ENCODE peak calls at places on chromosomes 11 and 22, in four cellular contexts. G is CD4-positive, alpha-beta T cell; Y is lower lobe of right lung; W is choroid plexus epithelial cell. E is an unnamed sample.

GRCh38 chr22:47276219-47276843 is 513.9 kb downstream of the TBC1D22A start:
- DNase-seq in G (no peak), Y (no peak), W (peak), E (no peak)

GRCh38 chr11:125956371-125956770 is 10.5 kb downstream of the VSIG10L2 start:
- DNase-seq in G (no peak), Y (no peak), W (peak), E (no peak)

GRCh38 chr22:26610072-26610958 is 7.5 kb downstream of the CRYBB1 start:
- DNase-seq in G (peak), Y (no peak), W (peak), E (peak)

GRCh38 chr11:18132341-18132740 is at the start of gene MRGPRX3:
- DNase-seq in G (no peak), Y (no peak), W (peak), E (no peak)

GRCh38 chr22:26053737-26054316 is 115.4 kb upstream of the SEZ6L start:
- DNase-seq in G (no peak), Y (no peak), W (no peak), E (no peak)

GRCh38 chr22:30459206-30460052 is 12.4 kb downstream of the SEC14L3 start:
- DNase-seq in G (no peak), Y (no peak), W (peak), E (no peak)

GRCh38 chr11:126139541-126140091 is 71.8 kb downstream of the RPUSD4 start:
- DNase-seq in G (no peak), Y (no peak), W (peak), E (no peak)

GRCh38 chr11:2483426-2483825 is 38.6 kb downstream of the KCNQ1 start:
- DNase-seq in G (no peak), Y (no peak), W (no peak), E (no peak)

GRCh38 chr11:2771758-2772466 is 72.1 kb upstream of the KCNQ1OT1 start:
- DNase-seq in G (no peak), Y (peak), W (no peak), E (no peak)

GRCh38 chr11:74030668-74031309 is 21.9 kb upstream of the UCP3 start:
- DNase-seq in G (no peak), Y (no peak), W (no peak), E (no peak)

GRCh38 chr11:86896486-86896885 is 58.7 kb downstream of the FZD4 start:
- DNase-seq in G (no peak), Y (no peak), W (peak), E (no peak)

GRCh38 chr11:46075168-46075567 is 46.1 kb downstream of the PHF21A start:
- DNase-seq in G (no peak), Y (no peak), W (peak), E (no peak)

GRCh38 chr11:131904756-131905155 is 534.3 kb downstream of the NTM start:
- DNase-seq in G (no peak), Y (no peak), W (peak), E (no peak)

GRCh38 chr22:40898850-40899357 is 37.0 kb upstream of the DNAJB7 start:
- DNase-seq in G (no peak), Y (no peak), W (peak), E (no peak)

GRCh38 chr11:11672101-11672500 is 50.3 kb upstream of the GALNT18 start:
- DNase-seq in G (no peak), Y (no peak), W (no peak), E (no peak)

GRCh38 chr22:46044718-46045458 is 67.9 kb upstream of the WNT7B start:
- DNase-seq in G (no peak), Y (peak), W (no peak), E (no peak)

GRCh38 chr11:125389339-125390166 is 106.5 kb downstream of the FEZ1 start:
- DNase-seq in G (no peak), Y (no peak), W (no peak), E (no peak)

GRCh38 chr11:22707119-22707899 is 40.9 kb downstream of the GAS2 start:
- DNase-seq in G (no peak), Y (no peak), W (no peak), E (no peak)

GRCh38 chr11:33778682-33779081 is 4.4 kb upstream of the FBXO3 start:
- DNase-seq in G (no peak), Y (no peak), W (peak), E (peak)

GRCh38 chr11:45400594-45400993 is 114.5 kb upstream of the SYT13 start:
- DNase-seq in G (no peak), Y (no peak), W (peak), E (peak)

GRCh38 chr22:17260291-17260690 is 41.1 kb upstream of the ADA2 start:
- DNase-seq in G (no peak), Y (no peak), W (no peak), E (no peak)

GRCh38 chr11:34825315-34825669 is 90.9 kb downstream of the APIP start:
- DNase-seq in G (no peak), Y (no peak), W (no peak), E (no peak)

GRCh38 chr11:80849253-80849652 is 1408.4 kb upstream of the TENM4 start:
- DNase-seq in G (no peak), Y (no peak), W (no peak), E (no peak)

GRCh38 chr22:46593211-46593676 is 26.9 kb upstream of the GRAMD4 start:
- DNase-seq in G (no peak), Y (peak), W (no peak), E (no peak)

GRCh38 chr11:125070699-125071254 is 7.7 kb downstream of the SLC37A2 start:
- DNase-seq in G (no peak), Y (peak), W (peak), E (no peak)

GRCh38 chr11:72230764-72231365 is 6.3 kb downstream of the INPPL1 start:
- DNase-seq in G (no peak), Y (no peak), W (no peak), E (no peak)

GRCh38 chr22:20905415-20906386 is 11.5 kb upstream of the CRKL start:
- DNase-seq in G (no peak), Y (no peak), W (no peak), E (no peak)

GRCh38 chr11:102452461-102453285 is at the start of gene TMEM123:
- DNase-seq in G (peak), Y (peak), W (peak), E (no peak)

GRCh38 chr11:72721276-72721675 is 30.9 kb downstream of the ARAP1 start:
- DNase-seq in G (no peak), Y (no peak), W (no peak), E (no peak)

DNA sequence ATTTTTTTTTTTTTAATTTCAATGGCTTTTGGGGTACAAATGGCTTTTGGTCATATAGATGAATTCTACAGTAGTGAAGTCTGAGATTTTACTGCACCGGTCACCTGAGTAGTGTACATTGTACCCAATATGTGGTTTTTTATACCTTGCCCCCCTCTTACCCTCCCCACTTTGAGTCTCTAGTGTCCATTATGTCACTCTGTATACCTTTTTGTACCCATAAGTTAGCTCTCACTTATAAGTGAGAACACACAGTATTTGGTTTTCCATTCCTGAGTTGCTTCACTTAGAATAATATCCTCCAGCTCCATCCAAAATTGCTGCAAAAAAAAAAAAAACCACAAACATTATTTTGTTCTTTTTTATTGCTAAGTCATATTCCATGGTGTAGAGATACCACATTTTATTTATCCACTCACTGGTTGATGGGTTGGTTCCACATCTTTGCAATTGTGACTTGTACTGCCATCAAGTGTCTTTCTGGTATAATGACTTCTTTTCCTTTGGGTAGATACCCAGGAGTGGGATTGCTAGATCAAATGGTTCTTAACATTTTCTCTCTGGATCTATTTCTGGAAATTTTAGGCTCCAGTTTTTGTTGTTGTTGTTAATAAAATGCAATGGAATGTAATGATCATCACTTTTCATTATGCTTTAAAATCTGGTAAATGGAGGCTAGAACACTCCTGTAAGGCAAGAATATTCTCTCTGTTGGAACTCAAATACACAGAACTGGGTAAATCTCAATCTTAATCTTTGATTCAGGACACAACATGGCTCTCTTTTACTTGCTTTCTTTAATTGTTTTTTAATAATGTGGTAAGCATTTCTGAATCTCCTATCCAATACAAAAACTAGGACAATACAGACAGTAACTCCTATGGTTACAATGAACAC is 10.3 kb downstream of the NEAT1 start:
- DNase-seq in G (no peak), Y (no peak), W (peak), E (no peak)
- TF ChIP-seq CTCF in G (peak), Y (peak), W (no peak), E (no peak)

DNA sequence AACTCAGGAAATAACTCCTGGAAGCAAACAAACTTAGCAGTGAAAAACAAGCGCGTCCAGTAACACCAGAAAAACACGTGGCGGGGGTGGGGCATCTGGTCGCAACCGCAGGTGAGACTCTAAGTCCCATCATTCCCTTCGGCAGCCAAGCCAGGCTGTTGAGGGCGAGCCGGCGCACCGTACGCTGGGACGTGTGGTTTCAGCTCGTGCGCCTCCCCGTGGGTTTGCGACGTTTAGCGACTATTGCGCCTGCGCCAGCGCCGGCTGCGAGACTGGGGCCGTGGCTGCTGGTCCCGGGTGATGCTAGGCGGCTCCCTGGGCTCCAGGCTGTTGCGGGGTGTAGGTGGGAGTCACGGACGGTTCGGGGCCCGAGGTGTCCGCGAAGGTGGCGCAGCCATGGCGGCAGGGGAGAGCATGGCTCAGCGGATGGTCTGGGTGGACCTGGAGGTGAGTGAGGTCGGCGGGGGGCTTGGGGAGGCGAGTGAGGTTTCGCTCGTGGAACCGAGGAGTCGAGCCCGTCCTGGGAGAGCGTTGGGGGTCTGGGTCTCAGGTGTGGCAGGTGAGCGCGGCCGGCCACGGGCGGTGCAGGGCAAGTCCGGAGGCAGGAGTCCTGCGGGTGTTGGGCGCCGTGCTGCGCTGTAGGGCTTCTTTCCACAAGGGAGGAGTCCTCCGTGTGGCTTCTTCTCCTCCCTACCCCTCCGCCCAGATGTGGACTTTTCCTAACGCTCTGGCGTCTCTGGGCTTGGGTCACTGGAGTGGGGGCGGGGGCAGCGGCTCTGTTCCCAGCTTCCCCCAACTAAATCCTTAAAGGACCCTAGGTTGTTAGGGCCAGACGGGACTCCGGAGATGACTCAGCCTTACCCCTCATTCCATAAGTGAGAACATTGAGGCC is at the start of gene REXO2:
- DNase-seq in G (peak), Y (peak), W (peak), E (peak)
- TF ChIP-seq CTCF in G (peak), Y (peak), W (no peak), E (peak)

DNA sequence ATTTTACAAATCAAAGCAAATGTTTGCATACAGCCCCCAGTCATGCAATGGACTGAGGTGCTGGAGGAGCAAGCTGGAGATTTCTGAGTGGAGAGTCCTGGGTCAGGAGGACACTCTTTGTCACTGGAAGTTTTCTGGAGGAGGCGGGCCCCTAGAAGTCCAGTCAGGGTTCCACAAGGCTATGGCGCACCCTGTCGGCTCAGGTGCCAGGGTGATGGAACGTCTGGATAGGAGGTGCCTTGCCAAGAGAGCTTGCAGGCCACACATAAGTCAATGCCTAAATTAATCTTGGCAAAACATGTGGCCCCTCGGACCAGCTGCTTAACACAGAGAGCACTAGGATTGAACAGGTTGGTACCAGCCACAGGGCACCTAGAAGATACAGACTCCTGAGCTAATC is 174.7 kb upstream of the CADM1 start:
- DNase-seq in G (no peak), Y (no peak), W (no peak), E (no peak)
- TF ChIP-seq CTCF in G (no peak), Y (no peak), W (no peak), E (no peak)

GRCh38 chr11:76579047-76579751 is 91.3 kb downstream of the LRRC32 start:
- DNase-seq in G (no peak), Y (peak), W (peak), E (no peak)
- TF ChIP-seq CTCF in G (no peak), Y (no peak), W (peak), E (no peak)

E was measured in AG04449.